ENCODE peak calls at places on chromosomes 12 and 14, in nine cellular contexts. S is glutamatergic neuron, Z is kidney epithelial cell, O is OCI-LY7, A is WTC11, E is osteocyte, T is HFFc6, K is bronchial epithelial cell, W is A549. V is an unnamed sample.

GRCh38 chr14:101554991-101555668 is 6.2 kb upstream of the DIO3 start:
- DNase-seq in K (no peak), E (no peak), T (no peak), S (no peak), A (no peak), W (no peak), Z (no peak), O (no peak), V (no peak)

GRCh38 chr12:52613363-52614030 is 4.9 kb downstream of the KRT73 start:
- DNase-seq in O (no peak), T (no peak), S (no peak), A (no peak), K (no peak), W (no peak), Z (no peak), E (peak), V (no peak)

GRCh38 chr12:117051380-117051779 is 47.8 kb downstream of the TESC start:
- DNase-seq in O (no peak), E (no peak), K (no peak), T (no peak), Z (no peak), S (no peak), A (no peak), W (no peak), V (no peak)

GRCh38 chr14:91395466-91395865 is 22.2 kb downstream of the CCDC88C start:
- DNase-seq in Z (no peak), A (no peak), S (no peak), O (no peak), T (no peak), K (no peak), E (no peak), W (no peak), V (no peak)

GRCh38 chr14:73877790-73878189 is 8.9 kb upstream of the ZNF410 start:
- DNase-seq in E (no peak), A (no peak), S (no peak), O (no peak), Z (no peak), K (no peak), W (no peak), T (no peak), V (no peak)

GRCh38 chr14:76280221-76280620 is 95.7 kb upstream of the ESRRB start:
- DNase-seq in T (no peak), Z (no peak), E (peak), K (no peak), O (no peak), S (no peak), W (no peak), A (no peak), V (no peak)

GRCh38 chr14:66009104-66009503 is 477.1 kb upstream of the CCDC196 start:
- DNase-seq in Z (peak), K (peak), T (peak), E (no peak), W (peak), A (no peak), S (no peak), O (no peak), V (peak)

GRCh38 chr14:101840649-101841365 is 79.3 kb downstream of the PPP2R5C start:
- DNase-seq in T (no peak), K (peak), A (no peak), E (no peak), W (no peak), Z (no peak), S (no peak), O (peak), V (no peak)

GRCh38 chr12:122395319-122395718 is 27.1 kb downstream of the CLIP1 start:
- DNase-seq in K (peak), A (no peak), T (peak), Z (peak), S (no peak), W (peak), O (no peak), E (no peak), V (peak)

GRCh38 chr14:21093769-21094681 is 4.4 kb downstream of the ZNF219 start:
- DNase-seq in W (no peak), K (no peak), Z (no peak), O (no peak), T (no peak), A (peak), E (no peak), S (peak), V (peak)

GRCh38 chr12:23281295-23281694 is 656.3 kb downstream of the ETNK1 start:
- DNase-seq in W (no peak), T (no peak), E (no peak), Z (no peak), A (no peak), S (no peak), K (no peak), O (no peak), V (no peak)

GRCh38 chr14:59018978-59019377 is 169.5 kb upstream of the DAAM1 start:
- DNase-seq in W (no peak), K (no peak), T (no peak), E (no peak), A (peak), O (no peak), S (no peak), Z (no peak), V (no peak)

GRCh38 chr14:55153951-55154350 is 24.9 kb downstream of the LGALS3 start:
- DNase-seq in K (no peak), Z (no peak), E (no peak), T (no peak), W (no peak), A (no peak), S (no peak), O (no peak), V (no peak)

GRCh38 chr12:52149182-52149641 is 42.6 kb downstream of the KRT80 start:
- DNase-seq in Z (no peak), O (no peak), T (no peak), S (no peak), A (no peak), W (no peak), E (no peak), K (no peak), V (no peak)

GRCh38 chr12:130514149-130514551 is 176.5 kb downstream of the PIWIL1 start:
- DNase-seq in W (no peak), K (no peak), Z (no peak), E (no peak), O (no peak), T (no peak), S (no peak), A (peak), V (no peak)

GRCh38 chr12:102946042-102946441 is 11.4 kb upstream of the ASCL1 start:
- DNase-seq in S (no peak), O (no peak), E (no peak), A (no peak), W (no peak), K (no peak), Z (no peak), T (no peak), V (no peak)

GRCh38 chr14:85978851-85979250 is 448.9 kb downstream of the FLRT2 start:
- DNase-seq in Z (no peak), K (no peak), O (no peak), T (no peak), S (no peak), A (no peak), W (no peak), E (no peak), V (no peak)
- TF ChIP-seq CTCF in Z (no peak), K (no peak), O (no peak), T (no peak), S (no peak), A (no peak), W (no peak), E (peak), V (no peak)

DNA sequence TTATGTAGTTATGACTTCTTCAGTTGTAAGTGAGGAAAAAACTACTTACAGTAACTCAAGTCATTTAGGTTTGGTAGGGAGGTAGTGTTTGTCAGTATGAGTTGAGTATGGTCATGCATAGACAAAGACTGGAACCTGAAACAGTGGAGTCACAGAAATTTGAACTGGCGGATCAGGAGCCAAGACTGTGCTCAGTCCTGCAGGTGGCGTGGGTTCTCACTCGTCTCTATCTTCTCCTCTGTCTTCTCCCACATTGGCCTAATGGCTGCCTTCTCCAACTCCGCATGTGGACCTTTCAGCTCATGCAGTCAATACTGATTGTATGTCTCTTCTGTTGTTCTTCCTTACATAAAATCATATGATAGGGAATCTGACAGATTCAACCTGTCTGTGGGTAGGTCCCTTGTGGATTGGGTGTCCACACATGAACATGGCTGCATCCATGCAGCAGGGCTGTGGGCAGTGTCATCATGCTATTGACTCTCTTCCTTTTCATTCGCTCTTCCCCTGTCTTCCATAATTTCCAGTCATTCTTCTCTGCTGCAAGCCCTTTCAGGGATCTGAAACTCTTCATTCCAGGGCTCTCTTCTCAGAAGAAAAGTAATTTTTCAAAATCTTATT is 78.8 kb upstream of the NEDD1 start:
- DNase-seq in T (no peak), E (no peak), O (peak), W (no peak), Z (no peak), S (no peak), A (no peak), K (no peak), V (no peak)
- TF ChIP-seq CTCF in T (no peak), E (no peak), O (peak), W (no peak), Z (no peak), S (no peak), A (no peak), K (no peak), V (no peak)

GRCh38 chr12:115398311-115398781 is 714.4 kb upstream of the TBX3 start:
- DNase-seq in T (peak), S (no peak), E (peak), W (peak), K (peak), Z (no peak), O (no peak), A (no peak), V (no peak)
- TF ChIP-seq CTCF in T (peak), S (no peak), E (no peak), W (peak), K (peak), Z (peak), O (no peak), A (no peak), V (no peak)

GRCh38 chr14:48943913-48944312 is 642.3 kb downstream of the RPS29 start:
- DNase-seq in K (no peak), S (no peak), O (no peak), A (no peak), T (no peak), E (no peak), W (no peak), Z (no peak), V (no peak)
- TF ChIP-seq CTCF in K (no peak), S (no peak), O (no peak), A (no peak), T (no peak), E (no peak), W (no peak), Z (no peak), V (no peak)

V was measured in cardiac muscle cell.